ENCODE peak calls at places on chromosomes 3 and 15, in ten cellular contexts. C is breast epithelium, Q is Peyer's patch, E is ovary, U is bronchial epithelial cell, F is Caco-2, D is fibroblast of the aortic adventitia, J is BJ, G is astrocyte, Y is AG10803. V is an unnamed sample.

GRCh38 chr3:106824856-106825255 is 552.4 kb upstream of the CCDC54 start:
- DNase-seq in C (no peak), Q (no peak), E (no peak), U (peak), F (peak), D (peak), J (no peak), G (peak), Y (peak), V (no peak)

GRCh38 chr3:126396536-126396935 is 1.8 kb downstream of the CFAP100 start:
- DNase-seq in C (no peak), Q (no peak), E (no peak), U (no peak), F (no peak), D (no peak), J (no peak), G (no peak), Y (no peak), V (no peak)

GRCh38 chr3:66133050-66133757 is 87.6 kb upstream of the SLC25A26 start:
- DNase-seq in C (no peak), Q (no peak), E (no peak), U (peak), F (no peak), D (peak), J (no peak), G (peak), Y (peak), V (no peak)

GRCh38 chr15:40354408-40355171 is 3.4 kb upstream of the DISP2 start:
- DNase-seq in C (no peak), Q (no peak), E (peak), U (no peak), F (peak), D (peak), J (no peak), G (peak), Y (no peak), V (no peak)

GRCh38 chr3:44993471-44994205 is 17.6 kb downstream of the EXOSC7 start:
- DNase-seq in C (no peak), Q (no peak), E (no peak), U (peak), F (no peak), D (peak), J (peak), G (peak), Y (peak), V (no peak)

GRCh38 chr15:53576841-53577240 is 182.6 kb downstream of the WDR72 start:
- DNase-seq in C (no peak), Q (no peak), E (no peak), U (no peak), F (no peak), D (no peak), J (no peak), G (no peak), Y (no peak), V (no peak)

GRCh38 chr3:130093741-130094391 is 12.2 kb downstream of the ALG1L2 start:
- DNase-seq in C (no peak), Q (peak), E (no peak), U (no peak), F (no peak), D (no peak), J (no peak), G (no peak), Y (no peak), V (no peak)

GRCh38 chr15:51580982-51581381 is 41.6 kb downstream of the DMXL2 start:
- DNase-seq in C (no peak), Q (no peak), E (no peak), U (no peak), F (no peak), D (no peak), J (no peak), G (no peak), Y (no peak), V (no peak)

GRCh38 chr3:170907519-170908234 is 760 bp downstream of the EIF5A2 start:
- DNase-seq in C (no peak), Q (no peak), E (no peak), U (no peak), F (peak), D (peak), J (no peak), G (peak), Y (peak), V (no peak)

GRCh38 chr15:70524470-70524869 is 238.9 kb downstream of the UACA start:
- DNase-seq in C (no peak), Q (no peak), E (no peak), U (no peak), F (no peak), D (no peak), J (no peak), G (no peak), Y (no peak), V (peak)

GRCh38 chr3:50454671-50455070 is 48.8 kb downstream of the CACNA2D2 start:
- DNase-seq in C (no peak), Q (no peak), E (no peak), U (no peak), F (no peak), D (no peak), J (no peak), G (no peak), Y (no peak), V (no peak)

GRCh38 chr3:104044002-104044401 is 1322.7 kb upstream of the ALCAM start:
- DNase-seq in C (no peak), Q (no peak), E (no peak), U (peak), F (no peak), D (no peak), J (no peak), G (peak), Y (no peak), V (no peak)

GRCh38 chr3:72336821-72337479 is 511.3 kb downstream of the SHQ1 start:
- DNase-seq in C (peak), Q (no peak), E (peak), U (peak), F (no peak), D (peak), J (no peak), G (peak), Y (peak), V (no peak)

GRCh38 chr3:55446860-55447259 is 40.2 kb downstream of the WNT5A start:
- DNase-seq in C (no peak), Q (no peak), E (no peak), U (peak), F (no peak), D (no peak), J (no peak), G (no peak), Y (no peak), V (no peak)

GRCh38 chr15:66931768-66932633 is 133.4 kb upstream of the SMAD3 start:
- DNase-seq in C (no peak), Q (no peak), E (no peak), U (peak), F (peak), D (peak), J (peak), G (peak), Y (peak), V (no peak)

GRCh38 chr15:95608371-95608770 is 722.1 kb upstream of the NR2F2 start:
- DNase-seq in C (no peak), Q (no peak), E (no peak), U (no peak), F (no peak), D (no peak), J (no peak), G (no peak), Y (no peak), V (no peak)

GRCh38 chr3:193816656-193817311 is 223.8 kb downstream of the OPA1 start:
- DNase-seq in C (peak), Q (no peak), E (peak), U (no peak), F (peak), D (peak), J (no peak), G (peak), Y (peak), V (no peak)

GRCh38 chr15:51183076-51183475 is 88.4 kb upstream of the TNFAIP8L3 start:
- DNase-seq in C (no peak), Q (no peak), E (no peak), U (no peak), F (no peak), D (no peak), J (no peak), G (no peak), Y (no peak), V (no peak)

GRCh38 chr15:28919201-28919627 is 33.4 kb downstream of the APBA2 start:
- DNase-seq in C (no peak), Q (peak), E (no peak), U (no peak), F (no peak), D (no peak), J (no peak), G (no peak), Y (no peak), V (no peak)

GRCh38 chr3:62882676-62883228 is 7.5 kb upstream of the CADPS start:
- DNase-seq in C (no peak), Q (no peak), E (no peak), U (no peak), F (no peak), D (no peak), J (no peak), G (peak), Y (peak), V (no peak)

GRCh38 chr3:73520931-73521461 is 103.7 kb downstream of the PDZRN3 start:
- DNase-seq in C (peak), Q (no peak), E (no peak), U (no peak), F (no peak), D (peak), J (no peak), G (no peak), Y (peak), V (no peak)

GRCh38 chr3:128681277-128681829 is 30.7 kb upstream of the RPN1 start:
- DNase-seq in C (no peak), Q (no peak), E (no peak), U (no peak), F (no peak), D (no peak), J (no peak), G (peak), Y (no peak), V (no peak)

GRCh38 chr3:151562901-151563300 is 102.0 kb upstream of the IGSF10 start:
- DNase-seq in C (no peak), Q (no peak), E (no peak), U (no peak), F (no peak), D (no peak), J (no peak), G (no peak), Y (no peak), V (no peak)

GRCh38 chr3:180265551-180265950 is 228.8 kb upstream of the PEX5L start:
- DNase-seq in C (no peak), Q (no peak), E (no peak), U (no peak), F (no peak), D (peak), J (no peak), G (peak), Y (peak), V (no peak)

GRCh38 chr15:29863438-29863837 is 41.2 kb upstream of the TJP1 start:
- DNase-seq in C (no peak), Q (no peak), E (no peak), U (no peak), F (no peak), D (no peak), J (no peak), G (no peak), Y (no peak), V (no peak)

GRCh38 chr3:148455098-148455497 is 242.6 kb upstream of the AGTR1 start:
- DNase-seq in C (no peak), Q (no peak), E (no peak), U (no peak), F (no peak), D (no peak), J (no peak), G (no peak), Y (no peak), V (no peak)

GRCh38 chr3:148453764-148454163 is 243.9 kb upstream of the AGTR1 start:
- DNase-seq in C (no peak), Q (no peak), E (no peak), U (no peak), F (peak), D (no peak), J (no peak), G (no peak), Y (no peak), V (no peak)

DNA sequence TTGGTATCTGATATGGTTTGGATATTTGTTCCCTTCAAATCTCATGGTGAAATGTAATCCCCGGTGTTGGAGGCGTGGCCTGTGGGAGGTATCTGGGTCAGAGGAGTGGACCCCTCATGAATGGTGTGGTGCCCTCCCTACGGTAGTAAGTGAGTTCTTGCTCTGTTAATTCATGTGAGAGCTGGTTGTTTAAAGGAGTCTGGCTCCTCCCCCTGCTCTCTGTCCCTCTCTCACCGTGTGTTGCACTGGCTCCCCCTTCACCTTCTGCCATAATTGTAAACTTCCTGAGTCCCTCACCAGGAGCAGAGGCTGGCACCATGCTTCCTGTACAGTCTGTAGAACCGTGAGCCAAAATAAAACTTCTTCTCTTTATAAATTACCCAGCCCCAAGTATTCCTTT is 246.9 kb upstream of the AGTR1 start:
- DNase-seq in C (no peak), Q (no peak), E (no peak), U (no peak), F (no peak), D (no peak), J (no peak), G (no peak), Y (no peak), V (no peak)
- H3K4me3 ChIP-seq in C (no peak), Q (no peak), E (no peak), U (no peak), F (no peak), D (no peak), J (no peak), G (no peak), Y (no peak), V (no peak)

GRCh38 chr15:99052205-99052604 is 44.6 kb upstream of the PGPEP1L start:
- DNase-seq in C (no peak), Q (no peak), E (no peak), U (no peak), F (no peak), D (no peak), J (no peak), G (no peak), Y (no peak), V (no peak)

GRCh38 chr15:99054025-99054387 is 46.4 kb upstream of the PGPEP1L start:
- DNase-seq in C (no peak), Q (no peak), E (no peak), U (no peak), F (no peak), D (peak), J (no peak), G (no peak), Y (peak), V (no peak)

GRCh38 chr15:99053380-99054024 is 45.9 kb upstream of the PGPEP1L start:
- DNase-seq in C (no peak), Q (no peak), E (no peak), U (no peak), F (no peak), D (no peak), J (no peak), G (no peak), Y (no peak), V (no peak)

GRCh38 chr15:99050328-99050980 is 42.9 kb upstream of the PGPEP1L start:
- DNase-seq in C (no peak), Q (no peak), E (no peak), U (no peak), F (no peak), D (no peak), J (no peak), G (no peak), Y (no peak), V (no peak)

DNA sequence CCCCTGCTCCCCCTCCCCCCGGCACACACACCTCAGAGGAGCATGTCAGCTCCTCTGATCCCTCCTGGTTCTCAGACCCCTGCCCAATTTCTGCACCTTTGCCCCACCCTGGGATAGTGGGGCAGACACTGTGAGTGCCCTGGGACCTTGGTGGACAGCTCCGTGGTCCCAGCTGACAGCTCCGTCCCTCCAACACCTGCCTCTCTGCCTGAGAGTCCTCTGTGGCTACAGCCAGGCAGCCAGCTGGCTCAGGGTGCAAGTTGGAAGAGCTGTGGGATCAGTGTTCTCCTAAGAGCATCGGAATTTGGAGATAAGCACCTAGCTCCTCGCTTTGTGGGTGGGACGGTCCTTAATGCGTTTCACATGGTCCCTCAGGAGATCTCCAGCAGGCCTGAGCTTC is 43.7 kb upstream of the PGPEP1L start:
- DNase-seq in C (no peak), Q (no peak), E (no peak), U (no peak), F (no peak), D (no peak), J (no peak), G (no peak), Y (no peak), V (no peak)
- TF ChIP-seq CTCF in C (no peak), Q (no peak), E (no peak), U (no peak), F (no peak), D (no peak), J (no peak), G (no peak), Y (no peak), V (no peak)

DNA sequence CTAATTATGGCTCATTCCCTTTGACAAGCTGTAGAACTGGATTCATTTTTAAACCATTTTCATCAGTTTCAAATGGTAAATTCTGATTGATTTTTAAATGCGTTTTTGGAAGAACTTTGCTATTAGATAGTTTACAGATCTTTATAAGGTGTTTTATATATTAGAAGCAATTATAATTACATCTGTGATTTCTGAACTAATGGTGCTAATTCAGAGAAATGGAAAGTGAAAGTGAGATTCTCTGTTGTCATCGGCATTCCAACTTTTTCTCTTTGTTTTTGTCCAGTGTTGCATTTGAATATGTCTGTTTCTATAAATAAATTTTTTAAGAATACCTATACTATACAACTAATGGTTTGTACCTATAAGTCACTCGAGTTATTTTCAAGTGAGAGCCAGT is 62.7 kb downstream of the PXYLP1 start:
- DNase-seq in C (no peak), Q (no peak), E (no peak), U (no peak), F (no peak), D (no peak), J (no peak), G (no peak), Y (no peak), V (no peak)
- H3K4me3 ChIP-seq in C (peak), Q (no peak), E (peak), U (peak), F (no peak), D (peak), J (no peak), G (peak), Y (peak), V (peak)

GRCh38 chr3:32684800-32685603 is at the start of gene CNOT10:
- DNase-seq in C (peak), Q (peak), E (peak), U (peak), F (peak), D (peak), J (peak), G (peak), Y (peak), V (peak)
- TF ChIP-seq CTCF in C (peak), Q (peak), E (peak), U (peak), F (no peak), D (no peak), J (peak), G (no peak), Y (no peak), V (peak)

GRCh38 chr3:99639579-99639978 is 1.2 kb downstream of the COL8A1 start:
- DNase-seq in C (no peak), Q (no peak), E (no peak), U (no peak), F (no peak), D (no peak), J (no peak), G (no peak), Y (peak), V (no peak)
- H3K4me3 ChIP-seq in C (no peak), Q (no peak), E (no peak), U (no peak), F (no peak), D (peak), J (peak), G (peak), Y (peak), V (peak)

DNA sequence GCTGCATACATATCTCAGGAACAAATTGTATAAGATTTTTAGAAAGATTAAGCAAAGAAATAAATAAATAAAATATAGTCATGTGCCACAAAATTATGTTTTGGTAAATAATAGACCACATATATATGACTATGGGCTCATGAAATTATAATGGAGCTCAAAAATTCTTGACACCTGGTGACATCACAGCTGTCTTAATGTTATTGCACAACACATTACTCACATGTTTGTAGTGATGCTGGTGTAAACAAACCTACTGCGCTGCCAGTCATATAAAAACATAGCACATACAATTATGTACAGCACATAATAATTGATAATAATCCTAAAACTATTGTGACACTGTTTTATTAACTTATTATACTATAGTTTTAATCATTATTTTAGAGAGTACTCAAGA is 1159.1 kb downstream of the SI start:
- DNase-seq in C (no peak), Q (no peak), E (no peak), U (peak), F (no peak), D (no peak), J (no peak), G (no peak), Y (no peak), V (no peak)
- TF ChIP-seq CTCF in C (no peak), Q (no peak), E (no peak), U (no peak), F (no peak), D (no peak), J (no peak), G (no peak), Y (no peak), V (no peak)

DNA sequence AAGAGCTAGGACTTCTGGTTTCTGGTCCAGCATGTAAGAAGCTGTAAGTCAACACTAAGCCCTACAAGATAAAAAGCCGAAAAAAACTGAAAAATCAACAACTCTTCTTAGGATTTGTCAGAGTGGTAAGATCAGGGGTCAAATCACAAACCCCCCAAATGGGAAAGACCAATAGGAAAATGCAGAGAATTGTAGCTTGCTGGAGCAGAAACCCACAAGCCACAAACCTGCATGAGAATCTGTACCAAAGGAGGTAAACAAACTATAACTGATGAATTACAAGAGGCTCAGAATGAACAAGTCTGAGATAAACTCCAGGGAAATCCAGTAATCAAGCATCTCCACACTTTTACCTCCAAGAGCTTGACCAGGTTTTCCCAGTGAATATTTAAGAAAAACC is 36.0 kb downstream of the RFX7 start:
- DNase-seq in C (no peak), Q (peak), E (no peak), U (no peak), F (no peak), D (no peak), J (no peak), G (peak), Y (no peak), V (no peak)
- H3K4me3 ChIP-seq in C (no peak), Q (no peak), E (no peak), U (no peak), F (no peak), D (no peak), J (no peak), G (no peak), Y (no peak), V (no peak)

GRCh38 chr15:49122541-49123062 is 32.8 kb downstream of the COPS2 start:
- DNase-seq in C (no peak), Q (no peak), E (no peak), U (peak), F (no peak), D (no peak), J (no peak), G (no peak), Y (no peak), V (no peak)
- TF ChIP-seq CTCF in C (no peak), Q (no peak), E (no peak), U (no peak), F (no peak), D (no peak), J (no peak), G (no peak), Y (no peak), V (no peak)

DNA sequence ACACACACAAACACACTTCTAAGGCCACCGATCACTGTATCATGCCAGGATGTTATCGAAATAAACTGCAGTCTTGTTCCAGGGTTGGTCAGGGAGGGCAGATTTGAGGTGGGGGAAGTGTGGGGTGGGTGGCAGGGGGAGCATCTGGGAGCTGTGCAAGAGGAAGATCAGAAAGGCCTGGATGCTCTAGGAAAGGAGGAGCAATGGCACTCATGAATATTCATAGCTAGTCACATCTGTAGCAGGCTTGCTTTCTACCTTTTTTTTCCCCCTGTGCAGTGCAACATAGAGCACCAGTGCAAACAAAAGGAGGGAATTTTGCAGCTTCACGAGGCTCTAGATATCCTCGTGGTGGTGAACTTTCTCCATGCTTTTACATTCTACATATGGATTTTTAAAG is 84.9 kb downstream of the MEIS2 start:
- DNase-seq in C (no peak), Q (no peak), E (no peak), U (no peak), F (no peak), D (peak), J (no peak), G (no peak), Y (no peak), V (no peak)
- H3K4me3 ChIP-seq in C (peak), Q (no peak), E (no peak), U (no peak), F (no peak), D (peak), J (no peak), G (peak), Y (no peak), V (peak)

V was measured in ascending aorta.